ENCODE peak calls at places on chromosome 21, in seven cellular contexts. One of them, this sample, is unnamed.

GRCh38 chr21:42091899-42092508 is 20.9 kb downstream of the UMODL1 start:
- DNase-seq in mesendoderm: peak
- DNase-seq in IMR-90: no peak
- DNase-seq in neuronal stem cell: no peak
- DNase-seq in H1: peak
- DNase-seq in trophoblast cell: no peak
- DNase-seq in mesenchymal stem cell: no peak
- DNase-seq in this sample: peak

GRCh38 chr21:45517249-45518065 is 24.8 kb downstream of the SLC19A1 start:
- DNase-seq in mesendoderm: no peak
- DNase-seq in IMR-90: no peak
- DNase-seq in neuronal stem cell: no peak
- DNase-seq in H1: no peak
- DNase-seq in trophoblast cell: no peak
- DNase-seq in mesenchymal stem cell: no peak
- DNase-seq in this sample: no peak

GRCh38 chr21:42251654-42252053 is 32.7 kb downstream of the ABCG1 start:
- DNase-seq in mesendoderm: no peak
- DNase-seq in IMR-90: no peak
- DNase-seq in neuronal stem cell: no peak
- DNase-seq in H1: no peak
- DNase-seq in trophoblast cell: no peak
- DNase-seq in mesenchymal stem cell: no peak
- DNase-seq in this sample: no peak

GRCh38 chr21:38646213-38646837 is 148.0 kb upstream of the ERG start:
- DNase-seq in mesendoderm: no peak
- DNase-seq in IMR-90: peak
- DNase-seq in neuronal stem cell: no peak
- DNase-seq in H1: no peak
- DNase-seq in trophoblast cell: no peak
- DNase-seq in mesenchymal stem cell: no peak
- DNase-seq in this sample: no peak

GRCh38 chr21:18548249-18548648 is 144.7 kb upstream of the TMPRSS15 start:
- DNase-seq in mesendoderm: no peak
- DNase-seq in IMR-90: no peak
- DNase-seq in neuronal stem cell: no peak
- DNase-seq in H1: no peak
- DNase-seq in trophoblast cell: no peak
- DNase-seq in mesenchymal stem cell: no peak
- DNase-seq in this sample: no peak

GRCh38 chr21:42854246-42855010 is 24.9 kb downstream of the WDR4 start:
- DNase-seq in mesendoderm: no peak
- DNase-seq in IMR-90: no peak
- DNase-seq in neuronal stem cell: no peak
- DNase-seq in H1: no peak
- DNase-seq in trophoblast cell: no peak
- DNase-seq in mesenchymal stem cell: no peak
- DNase-seq in this sample: no peak

GRCh38 chr21:37886120-37886519 is 30.1 kb downstream of the KCNJ6 start:
- DNase-seq in mesendoderm: no peak
- DNase-seq in IMR-90: no peak
- DNase-seq in neuronal stem cell: no peak
- DNase-seq in H1: no peak
- DNase-seq in trophoblast cell: no peak
- DNase-seq in mesenchymal stem cell: no peak
- DNase-seq in this sample: no peak

GRCh38 chr21:39499156-39499555 is 47.4 kb downstream of the SH3BGR start:
- DNase-seq in mesendoderm: no peak
- DNase-seq in IMR-90: no peak
- DNase-seq in neuronal stem cell: no peak
- DNase-seq in H1: no peak
- DNase-seq in trophoblast cell: no peak
- DNase-seq in mesenchymal stem cell: no peak
- DNase-seq in this sample: no peak

GRCh38 chr21:45818904-45819285 is 162.7 kb upstream of the COL6A1 start:
- DNase-seq in mesendoderm: no peak
- DNase-seq in IMR-90: peak
- DNase-seq in neuronal stem cell: no peak
- DNase-seq in H1: no peak
- DNase-seq in trophoblast cell: peak
- DNase-seq in mesenchymal stem cell: peak
- DNase-seq in this sample: no peak

GRCh38 chr21:17554619-17555472 is 42.0 kb downstream of the CXADR start:
- DNase-seq in mesendoderm: peak
- DNase-seq in IMR-90: peak
- DNase-seq in neuronal stem cell: peak
- DNase-seq in H1: no peak
- DNase-seq in trophoblast cell: peak
- DNase-seq in mesenchymal stem cell: no peak
- DNase-seq in this sample: no peak

GRCh38 chr21:45874716-45875415 is 106.7 kb upstream of the COL6A1 start:
- DNase-seq in mesendoderm: no peak
- DNase-seq in IMR-90: peak
- DNase-seq in neuronal stem cell: no peak
- DNase-seq in H1: no peak
- DNase-seq in trophoblast cell: peak
- DNase-seq in mesenchymal stem cell: peak
- DNase-seq in this sample: no peak

GRCh38 chr21:42337830-42338729 is 12.7 kb downstream of the TFF2 start:
- DNase-seq in mesendoderm: peak
- DNase-seq in IMR-90: peak
- DNase-seq in neuronal stem cell: peak
- DNase-seq in H1: peak
- DNase-seq in trophoblast cell: peak
- DNase-seq in mesenchymal stem cell: peak
- DNase-seq in this sample: peak

GRCh38 chr21:45469273-45470086 is 64.5 kb downstream of the COL18A1 start:
- DNase-seq in mesendoderm: no peak
- DNase-seq in IMR-90: no peak
- DNase-seq in neuronal stem cell: peak
- DNase-seq in H1: no peak
- DNase-seq in trophoblast cell: no peak
- DNase-seq in mesenchymal stem cell: no peak
- DNase-seq in this sample: no peak

GRCh38 chr21:27023186-27023585 is 56.3 kb upstream of the ADAMTS5 start:
- DNase-seq in mesendoderm: no peak
- DNase-seq in IMR-90: no peak
- DNase-seq in neuronal stem cell: no peak
- DNase-seq in H1: no peak
- DNase-seq in trophoblast cell: peak
- DNase-seq in mesenchymal stem cell: no peak
- DNase-seq in this sample: no peak

GRCh38 chr21:8991968-8992621 is 1529.3 kb upstream of the TPTE start:
- DNase-seq in mesendoderm: no peak
- DNase-seq in IMR-90: no peak
- DNase-seq in neuronal stem cell: no peak
- DNase-seq in H1: no peak
- DNase-seq in trophoblast cell: peak
- DNase-seq in mesenchymal stem cell: no peak
- DNase-seq in this sample: no peak

GRCh38 chr21:38787461-38788274 is 18.1 kb upstream of the ETS2 start:
- DNase-seq in mesendoderm: peak
- DNase-seq in IMR-90: peak
- DNase-seq in neuronal stem cell: no peak
- DNase-seq in H1: no peak
- DNase-seq in trophoblast cell: peak
- DNase-seq in mesenchymal stem cell: peak
- DNase-seq in this sample: peak

GRCh38 chr21:45590246-45590725 is 48.0 kb upstream of the SLC19A1 start:
- DNase-seq in mesendoderm: peak
- DNase-seq in IMR-90: peak
- DNase-seq in neuronal stem cell: no peak
- DNase-seq in H1: peak
- DNase-seq in trophoblast cell: peak
- DNase-seq in mesenchymal stem cell: peak
- DNase-seq in this sample: peak

DNA sequence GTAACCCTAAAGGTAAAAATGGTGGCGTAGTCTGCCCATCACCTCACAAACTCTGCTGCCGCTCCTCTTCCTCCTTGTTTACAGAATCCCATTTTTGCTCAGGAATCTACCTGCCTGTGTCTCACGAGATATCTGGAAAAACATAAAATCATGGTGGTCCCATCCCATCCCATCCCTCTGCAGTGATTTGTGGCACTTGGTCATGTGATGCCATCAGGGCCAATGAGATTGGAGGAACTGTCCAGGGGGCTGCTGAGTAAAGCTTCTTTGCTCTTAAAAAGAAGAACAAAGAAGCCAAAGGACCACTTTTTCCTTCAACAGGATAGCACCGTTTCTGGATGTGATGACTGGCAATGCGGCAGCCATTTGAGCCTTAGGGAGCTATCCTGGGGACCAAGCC is 33.0 kb upstream of the CLDN14 start:
- DNase-seq in mesendoderm: no peak
- DNase-seq in IMR-90: no peak
- DNase-seq in neuronal stem cell: no peak
- DNase-seq in H1: no peak
- DNase-seq in trophoblast cell: no peak
- DNase-seq in mesenchymal stem cell: no peak
- DNase-seq in this sample: no peak
- H2BK120ac ChIP-seq in mesendoderm: no peak
- H2BK120ac ChIP-seq in IMR-90: no peak
- H2BK120ac ChIP-seq in neuronal stem cell: no peak
- H2BK120ac ChIP-seq in H1: no peak
- H2BK120ac ChIP-seq in trophoblast cell: no peak
- H2BK120ac ChIP-seq in mesenchymal stem cell: no peak
- H2BK120ac ChIP-seq in this sample: no peak

DNA sequence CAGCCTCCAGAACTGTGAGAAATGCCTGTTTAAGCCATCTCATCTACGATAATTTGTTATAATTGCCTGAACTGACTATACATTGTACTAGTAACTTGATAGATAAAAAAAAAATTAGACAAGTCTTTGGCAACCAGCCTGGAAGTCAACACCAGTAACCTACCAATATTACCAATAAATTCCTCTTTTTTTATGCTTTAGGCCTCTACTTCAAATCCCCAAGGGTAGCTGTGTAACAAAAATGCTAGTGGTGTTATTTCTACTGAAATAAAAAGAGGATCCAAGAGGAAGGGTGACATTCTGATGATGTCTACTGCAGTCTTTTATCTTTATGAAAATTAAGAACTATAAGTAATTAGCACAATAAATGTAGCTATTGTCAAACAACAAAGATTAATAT is 151.7 kb upstream of the SAMSN1 start:
- DNase-seq in mesendoderm: no peak
- DNase-seq in IMR-90: no peak
- DNase-seq in neuronal stem cell: no peak
- DNase-seq in H1: no peak
- DNase-seq in trophoblast cell: no peak
- DNase-seq in mesenchymal stem cell: no peak
- DNase-seq in this sample: no peak
- H2BK5ac ChIP-seq in mesendoderm: no peak
- H2BK5ac ChIP-seq in IMR-90: no peak
- H2BK5ac ChIP-seq in neuronal stem cell: no peak
- H2BK5ac ChIP-seq in H1: no peak
- H2BK5ac ChIP-seq in trophoblast cell: no peak
- H2BK5ac ChIP-seq in mesenchymal stem cell: no peak
- H2BK5ac ChIP-seq in this sample: no peak

DNA sequence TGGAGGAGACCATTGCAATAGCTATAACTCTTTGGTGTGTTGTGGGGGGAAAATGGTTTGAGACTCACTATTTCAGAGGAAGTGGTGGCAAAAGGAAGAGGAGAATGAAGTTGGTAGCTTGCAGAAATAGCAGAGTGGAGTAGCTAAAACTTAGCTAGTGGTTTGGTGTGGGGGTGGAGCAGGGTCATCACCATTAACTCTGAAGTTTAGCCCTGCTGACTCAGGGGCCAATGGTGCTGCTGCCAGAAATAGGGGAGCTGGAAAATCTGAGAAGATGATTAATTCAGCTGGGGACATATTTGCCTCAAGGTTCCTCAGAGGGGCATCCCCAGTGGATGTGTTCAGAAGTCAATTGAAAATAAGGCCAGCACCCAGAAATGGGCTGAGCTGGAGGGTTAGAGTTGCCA is 65.4 kb downstream of the RUNX1 start:
- DNase-seq in mesendoderm: no peak
- DNase-seq in IMR-90: peak
- DNase-seq in neuronal stem cell: no peak
- DNase-seq in H1: no peak
- DNase-seq in trophoblast cell: peak
- DNase-seq in mesenchymal stem cell: peak
- DNase-seq in this sample: no peak
- H2AK5ac ChIP-seq in mesendoderm: no peak
- H2AK5ac ChIP-seq in IMR-90: peak
- H2AK5ac ChIP-seq in neuronal stem cell: no peak
- H2AK5ac ChIP-seq in H1: no peak
- H2AK5ac ChIP-seq in trophoblast cell: no peak
- H2AK5ac ChIP-seq in mesenchymal stem cell: peak
- H2AK5ac ChIP-seq in this sample: no peak

GRCh38 chr21:33641339-33642026 is at the start of gene CRYZL1:
- DNase-seq in mesendoderm: peak
- DNase-seq in IMR-90: peak
- DNase-seq in neuronal stem cell: peak
- DNase-seq in H1: peak
- DNase-seq in trophoblast cell: peak
- DNase-seq in mesenchymal stem cell: peak
- DNase-seq in this sample: peak

GRCh38 chr21:33643658-33644311 is 1.5 kb downstream of the ITSN1 start:
- DNase-seq in mesendoderm: peak
- DNase-seq in IMR-90: no peak
- DNase-seq in neuronal stem cell: no peak
- DNase-seq in H1: no peak
- DNase-seq in trophoblast cell: peak
- DNase-seq in mesenchymal stem cell: no peak
- DNase-seq in this sample: no peak

GRCh38 chr21:33642896-33643657 is 776 bp downstream of the ITSN1 start:
- DNase-seq in mesendoderm: peak
- DNase-seq in IMR-90: peak
- DNase-seq in neuronal stem cell: no peak
- DNase-seq in H1: peak
- DNase-seq in trophoblast cell: peak
- DNase-seq in mesenchymal stem cell: peak
- DNase-seq in this sample: peak

GRCh38 chr21:33642027-33642895 is at the start of gene ITSN1:
- DNase-seq in mesendoderm: peak
- DNase-seq in IMR-90: peak
- DNase-seq in neuronal stem cell: peak
- DNase-seq in H1: peak
- DNase-seq in trophoblast cell: peak
- DNase-seq in mesenchymal stem cell: peak
- DNase-seq in this sample: peak

DNA sequence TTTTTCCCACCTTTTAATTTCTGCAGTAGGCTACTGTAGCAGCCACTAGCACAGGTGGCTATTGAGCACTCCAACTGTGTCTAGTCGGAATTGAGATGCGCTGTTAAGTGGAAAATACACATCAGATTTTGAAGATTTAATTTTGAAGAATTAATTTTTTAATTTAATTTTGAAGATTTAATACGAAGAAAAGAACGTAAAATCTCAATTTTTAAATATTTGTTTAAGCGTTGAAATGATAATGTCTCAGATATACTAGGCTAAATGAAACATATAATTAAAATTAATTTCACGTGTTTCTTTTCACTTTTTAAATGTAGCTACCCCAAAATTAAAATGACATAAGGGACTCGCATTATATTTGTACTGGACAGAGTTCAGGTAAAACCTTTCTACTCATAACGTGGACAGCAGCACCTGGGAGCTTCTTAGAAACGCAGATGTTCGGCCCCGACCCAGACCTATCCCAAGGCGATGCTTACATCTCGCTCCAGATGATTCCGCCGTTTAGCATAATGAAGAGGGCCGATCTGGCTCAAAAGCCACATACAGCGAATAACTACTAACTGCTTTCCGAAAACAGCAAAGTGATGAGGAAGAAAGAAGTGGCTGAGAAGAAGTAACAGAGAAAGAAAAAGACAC is 723 bp downstream of the CRYZL1 start:
- DNase-seq in mesendoderm: peak
- DNase-seq in IMR-90: peak
- DNase-seq in neuronal stem cell: no peak
- DNase-seq in H1: no peak
- DNase-seq in trophoblast cell: peak
- DNase-seq in mesenchymal stem cell: peak
- DNase-seq in this sample: no peak
- H2BK120ac ChIP-seq in mesendoderm: no peak
- H2BK120ac ChIP-seq in IMR-90: no peak
- H2BK120ac ChIP-seq in neuronal stem cell: no peak
- H2BK120ac ChIP-seq in H1: peak
- H2BK120ac ChIP-seq in trophoblast cell: no peak
- H2BK120ac ChIP-seq in mesenchymal stem cell: no peak
- H2BK120ac ChIP-seq in this sample: no peak